ENCODE peak calls at places on chromosomes 5 and 9, in seven cellular contexts. One of them, this sample, is unnamed.

GRCh38 chr5:14937277-14937676 is 65.7 kb upstream of the ANKH start:
- DNase-seq in nephron progenitor cell: no peak
- DNase-seq in IMR-90: no peak
- DNase-seq in fibroblast of lung: peak; percentile 52
- DNase-seq in CD8-positive, alpha-beta T cell: no peak
- DNase-seq in Panc1: no peak
- DNase-seq in coronary artery: no peak
- DNase-seq in this sample: no peak

GRCh38 chr9:89746385-89747116 is 141.7 kb downstream of the GADD45G start:
- DNase-seq in nephron progenitor cell: no peak
- DNase-seq in IMR-90: no peak
- DNase-seq in fibroblast of lung: no peak
- DNase-seq in CD8-positive, alpha-beta T cell: no peak
- DNase-seq in Panc1: no peak
- DNase-seq in coronary artery: no peak
- DNase-seq in this sample: no peak

GRCh38 chr9:136024696-136025316 is 63.6 kb upstream of the UBAC1 start:
- DNase-seq in nephron progenitor cell: no peak
- DNase-seq in IMR-90: no peak
- DNase-seq in fibroblast of lung: no peak
- DNase-seq in CD8-positive, alpha-beta T cell: no peak
- DNase-seq in Panc1: no peak
- DNase-seq in coronary artery: no peak
- DNase-seq in this sample: no peak

GRCh38 chr9:126734877-126735276 is 70.0 kb upstream of the ZBTB43 start:
- DNase-seq in nephron progenitor cell: no peak
- DNase-seq in IMR-90: no peak
- DNase-seq in fibroblast of lung: no peak
- DNase-seq in CD8-positive, alpha-beta T cell: no peak
- DNase-seq in Panc1: no peak
- DNase-seq in coronary artery: no peak
- DNase-seq in this sample: no peak

GRCh38 chr5:138000102-138000723 is 32.7 kb downstream of the FAM13B start:
- DNase-seq in nephron progenitor cell: no peak
- DNase-seq in IMR-90: peak; percentile 66
- DNase-seq in fibroblast of lung: peak; percentile 73
- DNase-seq in CD8-positive, alpha-beta T cell: no peak
- DNase-seq in Panc1: peak; percentile 69
- DNase-seq in coronary artery: no peak
- DNase-seq in this sample: no peak

GRCh38 chr5:173312821-173313220 is 15.4 kb downstream of the STC2 start:
- DNase-seq in nephron progenitor cell: no peak
- DNase-seq in IMR-90: no peak
- DNase-seq in fibroblast of lung: no peak
- DNase-seq in CD8-positive, alpha-beta T cell: no peak
- DNase-seq in Panc1: no peak
- DNase-seq in coronary artery: no peak
- DNase-seq in this sample: no peak

GRCh38 chr9:76255781-76256455 is 138.3 kb downstream of the RFK start:
- DNase-seq in nephron progenitor cell: no peak
- DNase-seq in IMR-90: peak; percentile 98
- DNase-seq in fibroblast of lung: peak; percentile 99
- DNase-seq in CD8-positive, alpha-beta T cell: no peak
- DNase-seq in Panc1: no peak
- DNase-seq in coronary artery: peak; percentile 84
- DNase-seq in this sample: no peak

GRCh38 chr9:124501771-124502320 is 5.4 kb downstream of the NR5A1 start:
- DNase-seq in nephron progenitor cell: no peak
- DNase-seq in IMR-90: no peak
- DNase-seq in fibroblast of lung: no peak
- DNase-seq in CD8-positive, alpha-beta T cell: no peak
- DNase-seq in Panc1: no peak
- DNase-seq in coronary artery: no peak
- DNase-seq in this sample: no peak

GRCh38 chr5:9356306-9356942 is 189.5 kb downstream of the SEMA5A start:
- DNase-seq in nephron progenitor cell: no peak
- DNase-seq in IMR-90: peak; percentile 16
- DNase-seq in fibroblast of lung: peak; percentile 59
- DNase-seq in CD8-positive, alpha-beta T cell: no peak
- DNase-seq in Panc1: no peak
- DNase-seq in coronary artery: no peak
- DNase-seq in this sample: no peak

GRCh38 chr9:115350548-115350947 is 232.6 kb upstream of the TNC start:
- DNase-seq in nephron progenitor cell: no peak
- DNase-seq in IMR-90: peak; percentile 55
- DNase-seq in fibroblast of lung: no peak
- DNase-seq in CD8-positive, alpha-beta T cell: no peak
- DNase-seq in Panc1: no peak
- DNase-seq in coronary artery: no peak
- DNase-seq in this sample: no peak

GRCh38 chr9:93207326-93207814 is 23.4 kb downstream of the WNK2 start:
- DNase-seq in nephron progenitor cell: no peak
- DNase-seq in IMR-90: peak; percentile 11
- DNase-seq in fibroblast of lung: peak; percentile 60
- DNase-seq in CD8-positive, alpha-beta T cell: no peak
- DNase-seq in Panc1: no peak
- DNase-seq in coronary artery: no peak
- DNase-seq in this sample: no peak

GRCh38 chr5:1227669-1228068 is 2.5 kb downstream of the SLC6A18 start:
- DNase-seq in nephron progenitor cell: peak; percentile 82
- DNase-seq in IMR-90: peak; percentile 5
- DNase-seq in fibroblast of lung: peak; percentile 4
- DNase-seq in CD8-positive, alpha-beta T cell: no peak
- DNase-seq in Panc1: no peak
- DNase-seq in coronary artery: no peak
- DNase-seq in this sample: no peak

GRCh38 chr9:31355965-31356364 is 1028.5 kb upstream of the ACO1 start:
- DNase-seq in nephron progenitor cell: no peak
- DNase-seq in IMR-90: no peak
- DNase-seq in fibroblast of lung: no peak
- DNase-seq in CD8-positive, alpha-beta T cell: no peak
- DNase-seq in Panc1: no peak
- DNase-seq in coronary artery: no peak
- DNase-seq in this sample: no peak

GRCh38 chr5:103428411-103428871 is 134.1 kb downstream of the NUDT12 start:
- DNase-seq in nephron progenitor cell: no peak
- DNase-seq in IMR-90: peak; percentile 86
- DNase-seq in fibroblast of lung: peak; percentile 88
- DNase-seq in CD8-positive, alpha-beta T cell: no peak
- DNase-seq in Panc1: no peak
- DNase-seq in coronary artery: no peak
- DNase-seq in this sample: peak; percentile 86

GRCh38 chr9:126522957-126523356 is 90.8 kb upstream of the LMX1B start:
- DNase-seq in nephron progenitor cell: no peak
- DNase-seq in IMR-90: no peak
- DNase-seq in fibroblast of lung: no peak
- DNase-seq in CD8-positive, alpha-beta T cell: no peak
- DNase-seq in Panc1: no peak
- DNase-seq in coronary artery: no peak
- DNase-seq in this sample: no peak

GRCh38 chr9:93053781-93054331 is 4.6 kb upstream of the SUSD3 start:
- DNase-seq in nephron progenitor cell: no peak
- DNase-seq in IMR-90: no peak
- DNase-seq in fibroblast of lung: no peak
- DNase-seq in CD8-positive, alpha-beta T cell: no peak
- DNase-seq in Panc1: no peak
- DNase-seq in coronary artery: no peak
- DNase-seq in this sample: no peak

GRCh38 chr5:135249658-135250057 is 149.4 kb downstream of the MACROH2A1 start:
- DNase-seq in nephron progenitor cell: no peak
- DNase-seq in IMR-90: peak; percentile 66
- DNase-seq in fibroblast of lung: peak; percentile 47
- DNase-seq in CD8-positive, alpha-beta T cell: no peak
- DNase-seq in Panc1: no peak
- DNase-seq in coronary artery: no peak
- DNase-seq in this sample: peak; percentile 49

GRCh38 chr5:572398-573019 is 39.6 kb upstream of the CEP72 start:
- DNase-seq in nephron progenitor cell: no peak
- DNase-seq in IMR-90: no peak
- DNase-seq in fibroblast of lung: no peak
- DNase-seq in CD8-positive, alpha-beta T cell: no peak
- DNase-seq in Panc1: no peak
- DNase-seq in coronary artery: peak; percentile 19
- DNase-seq in this sample: no peak

GRCh38 chr5:432201-432927 is 10.6 kb upstream of the EXOC3 start:
- DNase-seq in nephron progenitor cell: no peak
- DNase-seq in IMR-90: no peak
- DNase-seq in fibroblast of lung: no peak
- DNase-seq in CD8-positive, alpha-beta T cell: no peak
- DNase-seq in Panc1: no peak
- DNase-seq in coronary artery: no peak
- DNase-seq in this sample: peak; percentile 65

GRCh38 chr9:129759329-129759728 is 6.5 kb upstream of the PTGES start:
- DNase-seq in nephron progenitor cell: no peak
- DNase-seq in IMR-90: no peak
- DNase-seq in fibroblast of lung: no peak
- DNase-seq in CD8-positive, alpha-beta T cell: no peak
- DNase-seq in Panc1: no peak
- DNase-seq in coronary artery: no peak
- DNase-seq in this sample: no peak

GRCh38 chr9:36327903-36328302 is 69.7 kb upstream of the GNE start:
- DNase-seq in nephron progenitor cell: no peak
- DNase-seq in IMR-90: peak; percentile 47
- DNase-seq in fibroblast of lung: peak; percentile 51
- DNase-seq in CD8-positive, alpha-beta T cell: no peak
- DNase-seq in Panc1: no peak
- DNase-seq in coronary artery: no peak
- DNase-seq in this sample: no peak

GRCh38 chr9:38649731-38650363 is 29.5 kb upstream of the ANKRD18A start:
- DNase-seq in nephron progenitor cell: no peak
- DNase-seq in IMR-90: no peak
- DNase-seq in fibroblast of lung: no peak
- DNase-seq in CD8-positive, alpha-beta T cell: no peak
- DNase-seq in Panc1: no peak
- DNase-seq in coronary artery: no peak
- DNase-seq in this sample: peak; percentile 65

GRCh38 chr5:40017151-40017550 is 592.4 kb upstream of the DAB2 start:
- DNase-seq in nephron progenitor cell: no peak
- DNase-seq in IMR-90: no peak
- DNase-seq in fibroblast of lung: no peak
- DNase-seq in CD8-positive, alpha-beta T cell: no peak
- DNase-seq in Panc1: no peak
- DNase-seq in coronary artery: no peak
- DNase-seq in this sample: no peak

GRCh38 chr5:53418409-53418808 is 62.0 kb upstream of the FST start:
- DNase-seq in nephron progenitor cell: no peak
- DNase-seq in IMR-90: peak; percentile 61
- DNase-seq in fibroblast of lung: peak; percentile 60
- DNase-seq in CD8-positive, alpha-beta T cell: no peak
- DNase-seq in Panc1: no peak
- DNase-seq in coronary artery: no peak
- DNase-seq in this sample: no peak

GRCh38 chr5:93894471-93895354 is 153.3 kb upstream of the POU5F2 start:
- DNase-seq in nephron progenitor cell: no peak
- DNase-seq in IMR-90: peak; percentile 21
- DNase-seq in fibroblast of lung: no peak
- DNase-seq in CD8-positive, alpha-beta T cell: no peak
- DNase-seq in Panc1: no peak
- DNase-seq in coronary artery: no peak
- DNase-seq in this sample: no peak

GRCh38 chr9:124029617-124030016 is 18.0 kb downstream of the LHX2 start:
- DNase-seq in nephron progenitor cell: no peak
- DNase-seq in IMR-90: no peak
- DNase-seq in fibroblast of lung: no peak
- DNase-seq in CD8-positive, alpha-beta T cell: no peak
- DNase-seq in Panc1: no peak
- DNase-seq in coronary artery: no peak
- DNase-seq in this sample: no peak

GRCh38 chr5:177303121-177303924 is at the start of the genes PRELID1 and RAB24:
- DNase-seq in nephron progenitor cell: peak; percentile 97
- DNase-seq in IMR-90: peak; percentile 74
- DNase-seq in fibroblast of lung: peak; percentile 79
- DNase-seq in CD8-positive, alpha-beta T cell: peak; percentile 87
- DNase-seq in Panc1: no peak
- DNase-seq in coronary artery: peak; percentile 89
- DNase-seq in this sample: peak; percentile 95
- TF ChIP-seq CTCF in nephron progenitor cell: no peak
- TF ChIP-seq CTCF in IMR-90: peak; percentile 34
- TF ChIP-seq CTCF in fibroblast of lung: peak; percentile 25
- TF ChIP-seq CTCF in CD8-positive, alpha-beta T cell: no peak
- TF ChIP-seq CTCF in Panc1: peak; percentile 63
- TF ChIP-seq CTCF in coronary artery: no peak
- TF ChIP-seq CTCF in this sample: peak; percentile 41

GRCh38 chr5:139193928-139194327 is 4.2 kb downstream of the SIL1 start:
- DNase-seq in nephron progenitor cell: no peak
- DNase-seq in IMR-90: no peak
- DNase-seq in fibroblast of lung: no peak
- DNase-seq in CD8-positive, alpha-beta T cell: no peak
- DNase-seq in Panc1: no peak
- DNase-seq in coronary artery: no peak
- DNase-seq in this sample: no peak
- TF ChIP-seq CTCF in nephron progenitor cell: peak; percentile 21
- TF ChIP-seq CTCF in IMR-90: peak; percentile 20
- TF ChIP-seq CTCF in fibroblast of lung: peak; percentile 26
- TF ChIP-seq CTCF in CD8-positive, alpha-beta T cell: peak; percentile 20
- TF ChIP-seq CTCF in Panc1: no peak
- TF ChIP-seq CTCF in coronary artery: no peak
- TF ChIP-seq CTCF in this sample: peak; percentile 27

GRCh38 chr5:74945561-74946165 is 79.5 kb upstream of the FAM169A start:
- DNase-seq in nephron progenitor cell: no peak
- DNase-seq in IMR-90: no peak
- DNase-seq in fibroblast of lung: no peak
- DNase-seq in CD8-positive, alpha-beta T cell: no peak
- DNase-seq in Panc1: no peak
- DNase-seq in coronary artery: no peak
- DNase-seq in this sample: no peak

GRCh38 chr5:74946471-74946870 is 80.3 kb upstream of the FAM169A start:
- DNase-seq in nephron progenitor cell: no peak
- DNase-seq in IMR-90: no peak
- DNase-seq in fibroblast of lung: no peak
- DNase-seq in CD8-positive, alpha-beta T cell: no peak
- DNase-seq in Panc1: no peak
- DNase-seq in coronary artery: no peak
- DNase-seq in this sample: no peak

GRCh38 chr5:74940782-74941363 is 74.7 kb upstream of the FAM169A start:
- DNase-seq in nephron progenitor cell: no peak
- DNase-seq in IMR-90: no peak
- DNase-seq in fibroblast of lung: no peak
- DNase-seq in CD8-positive, alpha-beta T cell: no peak
- DNase-seq in Panc1: no peak
- DNase-seq in coronary artery: no peak
- DNase-seq in this sample: no peak

GRCh38 chr5:74942622-74943286 is 76.6 kb upstream of the FAM169A start:
- DNase-seq in nephron progenitor cell: no peak
- DNase-seq in IMR-90: no peak
- DNase-seq in fibroblast of lung: no peak
- DNase-seq in CD8-positive, alpha-beta T cell: no peak
- DNase-seq in Panc1: no peak
- DNase-seq in coronary artery: no peak
- DNase-seq in this sample: no peak

GRCh38 chr5:74943905-74944304 is 77.7 kb upstream of the FAM169A start:
- DNase-seq in nephron progenitor cell: no peak
- DNase-seq in IMR-90: no peak
- DNase-seq in fibroblast of lung: no peak
- DNase-seq in CD8-positive, alpha-beta T cell: no peak
- DNase-seq in Panc1: no peak
- DNase-seq in coronary artery: no peak
- DNase-seq in this sample: no peak
- TF ChIP-seq CTCF in nephron progenitor cell: no peak
- TF ChIP-seq CTCF in IMR-90: peak; percentile 6
- TF ChIP-seq CTCF in fibroblast of lung: no peak
- TF ChIP-seq CTCF in CD8-positive, alpha-beta T cell: peak; percentile 22
- TF ChIP-seq CTCF in Panc1: peak; percentile 61
- TF ChIP-seq CTCF in coronary artery: no peak
- TF ChIP-seq CTCF in this sample: peak; percentile 18

GRCh38 chr9:73200694-73201432 is 49.2 kb downstream of the ANXA1 start:
- DNase-seq in nephron progenitor cell: no peak
- DNase-seq in IMR-90: peak; percentile 23
- DNase-seq in fibroblast of lung: peak; percentile 15
- DNase-seq in CD8-positive, alpha-beta T cell: no peak
- DNase-seq in Panc1: no peak
- DNase-seq in coronary artery: no peak
- DNase-seq in this sample: no peak
- TF ChIP-seq CTCF in nephron progenitor cell: peak; percentile 66
- TF ChIP-seq CTCF in IMR-90: peak; percentile 64
- TF ChIP-seq CTCF in fibroblast of lung: no peak
- TF ChIP-seq CTCF in CD8-positive, alpha-beta T cell: peak; percentile 49
- TF ChIP-seq CTCF in Panc1: peak; percentile 11
- TF ChIP-seq CTCF in coronary artery: no peak
- TF ChIP-seq CTCF in this sample: peak; percentile 64

This sample was measured in osteocyte.